ENCODE peak calls at places on chromosomes 5 and 9, in ten cellular contexts. One of them, this sample, is unnamed.

GRCh38 chr9:121699271-121700164 is 48.1 kb downstream of the DAB2IP start:
- DNase-seq in endothelial cell: peak
- DNase-seq in fibroblast of the aortic adventitia: peak
- DNase-seq in nephron progenitor cell: peak
- DNase-seq in LNCaP clone FGC: no peak
- DNase-seq in A549: no peak
- DNase-seq in breast epithelium: no peak
- DNase-seq in lower leg skin: peak
- DNase-seq in GM20000: peak
- DNase-seq in neural crest cell: peak
- DNase-seq in this sample: peak

GRCh38 chr9:136409557-136410455 is 608 bp downstream of the ENTR1 start:
- DNase-seq in lower leg skin: no peak
- DNase-seq in breast epithelium: no peak
- DNase-seq in fibroblast of the aortic adventitia: peak
- DNase-seq in nephron progenitor cell: peak
- DNase-seq in LNCaP clone FGC: no peak
- DNase-seq in endothelial cell: peak
- DNase-seq in GM20000: peak
- DNase-seq in neural crest cell: no peak
- DNase-seq in A549: peak
- DNase-seq in this sample: peak

GRCh38 chr9:135075234-135076142 is 12.0 kb upstream of the OLFM1 start:
- DNase-seq in GM20000: no peak
- DNase-seq in endothelial cell: peak
- DNase-seq in LNCaP clone FGC: no peak
- DNase-seq in A549: no peak
- DNase-seq in fibroblast of the aortic adventitia: peak
- DNase-seq in nephron progenitor cell: peak
- DNase-seq in neural crest cell: no peak
- DNase-seq in lower leg skin: no peak
- DNase-seq in breast epithelium: peak
- DNase-seq in this sample: no peak

GRCh38 chr9:105173306-105173705 is 71.1 kb upstream of the SLC44A1 start:
- DNase-seq in fibroblast of the aortic adventitia: no peak
- DNase-seq in nephron progenitor cell: no peak
- DNase-seq in LNCaP clone FGC: no peak
- DNase-seq in endothelial cell: no peak
- DNase-seq in lower leg skin: no peak
- DNase-seq in A549: no peak
- DNase-seq in GM20000: no peak
- DNase-seq in neural crest cell: no peak
- DNase-seq in breast epithelium: no peak
- DNase-seq in this sample: no peak

GRCh38 chr9:77514886-77515711 is 133.0 kb downstream of the GNA14 start:
- DNase-seq in LNCaP clone FGC: no peak
- DNase-seq in lower leg skin: no peak
- DNase-seq in endothelial cell: peak
- DNase-seq in breast epithelium: no peak
- DNase-seq in A549: no peak
- DNase-seq in nephron progenitor cell: no peak
- DNase-seq in fibroblast of the aortic adventitia: peak
- DNase-seq in GM20000: no peak
- DNase-seq in neural crest cell: no peak
- DNase-seq in this sample: no peak

GRCh38 chr5:180839227-180839626 is 21.8 kb downstream of the ZFP62 start:
- DNase-seq in lower leg skin: no peak
- DNase-seq in endothelial cell: no peak
- DNase-seq in A549: no peak
- DNase-seq in GM20000: no peak
- DNase-seq in nephron progenitor cell: no peak
- DNase-seq in neural crest cell: no peak
- DNase-seq in LNCaP clone FGC: no peak
- DNase-seq in breast epithelium: no peak
- DNase-seq in fibroblast of the aortic adventitia: no peak
- DNase-seq in this sample: no peak

GRCh38 chr5:104431946-104432345 is 869.4 kb upstream of the NUDT12 start:
- DNase-seq in neural crest cell: no peak
- DNase-seq in LNCaP clone FGC: no peak
- DNase-seq in lower leg skin: no peak
- DNase-seq in breast epithelium: no peak
- DNase-seq in nephron progenitor cell: no peak
- DNase-seq in GM20000: no peak
- DNase-seq in fibroblast of the aortic adventitia: no peak
- DNase-seq in endothelial cell: no peak
- DNase-seq in A549: no peak
- DNase-seq in this sample: no peak

GRCh38 chr5:148961261-148962199 is 101.3 kb downstream of the SH3TC2 start:
- DNase-seq in neural crest cell: no peak
- DNase-seq in LNCaP clone FGC: no peak
- DNase-seq in A549: no peak
- DNase-seq in nephron progenitor cell: no peak
- DNase-seq in fibroblast of the aortic adventitia: peak
- DNase-seq in endothelial cell: no peak
- DNase-seq in breast epithelium: no peak
- DNase-seq in lower leg skin: no peak
- DNase-seq in GM20000: no peak
- DNase-seq in this sample: no peak

GRCh38 chr9:135216236-135216635 is 128.8 kb downstream of the OLFM1 start:
- DNase-seq in LNCaP clone FGC: no peak
- DNase-seq in GM20000: no peak
- DNase-seq in A549: no peak
- DNase-seq in fibroblast of the aortic adventitia: no peak
- DNase-seq in nephron progenitor cell: no peak
- DNase-seq in endothelial cell: no peak
- DNase-seq in breast epithelium: no peak
- DNase-seq in lower leg skin: no peak
- DNase-seq in neural crest cell: no peak
- DNase-seq in this sample: no peak

GRCh38 chr5:32357678-32358077 is 44.9 kb upstream of the MTMR12 start:
- DNase-seq in fibroblast of the aortic adventitia: no peak
- DNase-seq in neural crest cell: no peak
- DNase-seq in nephron progenitor cell: no peak
- DNase-seq in LNCaP clone FGC: no peak
- DNase-seq in endothelial cell: no peak
- DNase-seq in A549: no peak
- DNase-seq in lower leg skin: no peak
- DNase-seq in GM20000: no peak
- DNase-seq in breast epithelium: no peak
- DNase-seq in this sample: no peak

DNA sequence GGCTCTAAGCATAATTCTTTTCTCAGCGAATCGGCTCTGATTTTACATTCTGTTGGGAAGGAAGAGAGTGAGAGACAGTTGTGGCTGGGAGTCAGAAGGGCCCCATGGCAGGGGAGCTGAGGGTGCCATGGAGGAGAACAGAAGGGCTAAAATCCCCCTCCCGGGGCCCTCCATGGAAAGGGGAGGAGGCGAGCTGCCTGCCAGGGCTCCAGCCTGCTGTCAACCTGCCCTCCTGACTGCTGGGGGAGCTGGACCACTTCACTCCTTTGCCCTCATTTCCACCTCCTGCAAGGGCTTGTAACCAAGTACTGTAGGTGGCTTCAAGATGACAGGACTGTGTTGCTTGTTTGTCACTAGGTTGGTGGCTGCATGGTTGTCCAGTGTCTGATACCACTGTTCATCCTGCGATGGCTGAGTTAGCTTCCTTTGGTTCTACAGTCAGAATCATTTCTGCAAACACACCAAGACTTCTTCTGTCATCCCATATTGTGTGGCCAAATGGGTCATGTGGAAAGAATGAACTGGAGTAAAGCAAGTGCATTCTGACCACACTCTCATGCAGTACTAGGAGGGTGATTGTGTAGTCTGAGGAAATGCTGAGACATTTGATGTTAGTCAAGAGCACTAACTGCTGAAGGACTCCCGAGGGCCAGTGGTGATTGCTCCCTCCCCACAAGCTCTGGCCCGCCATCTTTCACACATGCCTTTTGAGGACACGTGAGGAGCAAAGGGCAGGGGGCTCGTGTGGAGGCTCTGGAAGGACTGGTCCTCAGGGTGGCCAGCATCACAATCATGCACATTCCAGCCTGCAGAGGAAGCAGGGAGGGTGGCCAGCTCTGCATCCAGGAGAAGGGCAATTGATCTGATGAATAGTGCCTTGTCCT is 307.2 kb downstream of the GADD45G start:
- DNase-seq in lower leg skin: no peak
- DNase-seq in A549: no peak
- DNase-seq in GM20000: no peak
- DNase-seq in fibroblast of the aortic adventitia: no peak
- DNase-seq in LNCaP clone FGC: no peak
- DNase-seq in breast epithelium: no peak
- DNase-seq in neural crest cell: no peak
- DNase-seq in nephron progenitor cell: no peak
- DNase-seq in endothelial cell: no peak
- DNase-seq in this sample: no peak
- TF ChIP-seq CTCF in lower leg skin: no peak
- TF ChIP-seq CTCF in A549: no peak
- TF ChIP-seq CTCF in GM20000: no peak
- TF ChIP-seq CTCF in fibroblast of the aortic adventitia: no peak
- TF ChIP-seq CTCF in LNCaP clone FGC: no peak
- TF ChIP-seq CTCF in breast epithelium: no peak
- TF ChIP-seq CTCF in neural crest cell: no peak
- TF ChIP-seq CTCF in nephron progenitor cell: no peak
- TF ChIP-seq CTCF in endothelial cell: no peak
- TF ChIP-seq CTCF in this sample: no peak

DNA sequence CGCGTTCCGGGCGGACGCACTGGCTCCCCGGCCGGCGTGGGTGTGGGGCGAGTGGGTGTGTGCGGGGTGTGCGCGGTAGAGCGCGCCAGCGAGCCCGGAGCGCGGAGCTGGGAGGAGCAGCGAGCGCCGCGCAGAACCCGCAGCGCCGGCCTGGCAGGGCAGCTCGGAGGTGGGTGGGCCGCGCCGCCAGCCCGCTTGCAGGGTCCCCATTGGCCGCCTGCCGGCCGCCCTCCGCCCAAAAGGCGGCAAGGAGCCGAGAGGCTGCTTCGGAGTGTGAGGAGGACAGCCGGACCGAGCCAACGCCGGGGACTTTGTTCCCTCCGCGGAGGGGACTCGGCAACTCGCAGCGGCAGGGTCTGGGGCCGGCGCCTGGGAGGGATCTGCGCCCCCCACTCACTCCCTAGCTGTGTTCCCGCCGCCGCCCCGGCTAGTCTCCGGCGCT is at the start of gene DAPK1:
- DNase-seq in LNCaP clone FGC: no peak
- DNase-seq in endothelial cell: peak
- DNase-seq in breast epithelium: no peak
- DNase-seq in fibroblast of the aortic adventitia: peak
- DNase-seq in neural crest cell: peak
- DNase-seq in lower leg skin: peak
- DNase-seq in nephron progenitor cell: peak
- DNase-seq in GM20000: peak
- DNase-seq in A549: peak
- DNase-seq in this sample: peak
- TF ChIP-seq CTCF in LNCaP clone FGC: peak
- TF ChIP-seq CTCF in endothelial cell: peak
- TF ChIP-seq CTCF in breast epithelium: no peak
- TF ChIP-seq CTCF in fibroblast of the aortic adventitia: no peak
- TF ChIP-seq CTCF in neural crest cell: peak
- TF ChIP-seq CTCF in lower leg skin: no peak
- TF ChIP-seq CTCF in nephron progenitor cell: no peak
- TF ChIP-seq CTCF in GM20000: peak
- TF ChIP-seq CTCF in A549: peak
- TF ChIP-seq CTCF in this sample: peak

GRCh38 chr9:9791621-9792020 is 821.2 kb downstream of the PTPRD start:
- DNase-seq in fibroblast of the aortic adventitia: peak
- DNase-seq in LNCaP clone FGC: no peak
- DNase-seq in neural crest cell: no peak
- DNase-seq in endothelial cell: no peak
- DNase-seq in A549: no peak
- DNase-seq in lower leg skin: no peak
- DNase-seq in nephron progenitor cell: no peak
- DNase-seq in GM20000: no peak
- DNase-seq in breast epithelium: no peak
- DNase-seq in this sample: no peak
- TF ChIP-seq CTCF in fibroblast of the aortic adventitia: no peak
- TF ChIP-seq CTCF in LNCaP clone FGC: peak
- TF ChIP-seq CTCF in neural crest cell: peak
- TF ChIP-seq CTCF in endothelial cell: no peak
- TF ChIP-seq CTCF in A549: no peak
- TF ChIP-seq CTCF in lower leg skin: no peak
- TF ChIP-seq CTCF in nephron progenitor cell: no peak
- TF ChIP-seq CTCF in GM20000: no peak
- TF ChIP-seq CTCF in breast epithelium: peak
- TF ChIP-seq CTCF in this sample: no peak

GRCh38 chr9:113588936-113589335 is 125.4 kb downstream of the RGS3 start:
- DNase-seq in neural crest cell: no peak
- DNase-seq in breast epithelium: no peak
- DNase-seq in fibroblast of the aortic adventitia: no peak
- DNase-seq in A549: no peak
- DNase-seq in GM20000: no peak
- DNase-seq in lower leg skin: no peak
- DNase-seq in endothelial cell: no peak
- DNase-seq in nephron progenitor cell: no peak
- DNase-seq in LNCaP clone FGC: no peak
- DNase-seq in this sample: no peak

GRCh38 chr9:113588242-113588810 is 124.8 kb downstream of the RGS3 start:
- DNase-seq in fibroblast of the aortic adventitia: no peak
- DNase-seq in endothelial cell: no peak
- DNase-seq in GM20000: no peak
- DNase-seq in LNCaP clone FGC: no peak
- DNase-seq in neural crest cell: no peak
- DNase-seq in nephron progenitor cell: no peak
- DNase-seq in breast epithelium: no peak
- DNase-seq in lower leg skin: no peak
- DNase-seq in A549: no peak
- DNase-seq in this sample: no peak

GRCh38 chr9:113585555-113585954 is 122.0 kb downstream of the RGS3 start:
- DNase-seq in A549: no peak
- DNase-seq in fibroblast of the aortic adventitia: no peak
- DNase-seq in GM20000: no peak
- DNase-seq in nephron progenitor cell: no peak
- DNase-seq in endothelial cell: no peak
- DNase-seq in neural crest cell: no peak
- DNase-seq in lower leg skin: no peak
- DNase-seq in LNCaP clone FGC: no peak
- DNase-seq in breast epithelium: no peak
- DNase-seq in this sample: no peak

GRCh38 chr9:113589407-113589806 is 125.9 kb downstream of the RGS3 start:
- DNase-seq in endothelial cell: peak
- DNase-seq in neural crest cell: no peak
- DNase-seq in nephron progenitor cell: no peak
- DNase-seq in GM20000: no peak
- DNase-seq in fibroblast of the aortic adventitia: no peak
- DNase-seq in breast epithelium: no peak
- DNase-seq in LNCaP clone FGC: no peak
- DNase-seq in lower leg skin: no peak
- DNase-seq in A549: no peak
- DNase-seq in this sample: no peak

DNA sequence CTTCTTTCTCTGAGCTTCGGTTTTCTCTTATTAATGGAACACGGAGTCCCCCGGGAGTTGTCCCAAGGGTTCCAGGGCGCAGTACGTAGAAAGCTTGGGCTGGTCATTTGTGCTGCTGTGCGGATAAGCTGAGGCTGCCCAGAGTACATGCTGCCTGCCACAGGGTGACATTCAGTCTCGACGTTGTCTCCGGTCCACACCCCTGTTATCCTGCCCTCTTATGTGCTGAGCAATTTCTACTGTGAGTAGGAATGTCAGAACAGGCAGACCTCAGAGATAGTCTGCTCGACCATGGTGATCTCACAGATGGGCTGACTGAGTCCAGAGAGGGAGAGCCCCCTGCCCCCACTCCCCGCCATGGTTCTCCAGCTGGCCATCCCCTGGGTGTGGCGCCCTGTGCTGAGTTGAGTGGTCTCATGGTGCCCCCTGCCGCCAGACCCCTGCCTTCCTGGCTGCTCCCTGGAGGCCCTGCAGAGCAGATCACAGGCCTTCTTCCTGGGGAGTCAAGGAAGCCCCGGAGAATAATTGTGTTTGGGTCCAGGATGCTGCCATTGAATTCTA is 124.0 kb downstream of the RGS3 start:
- DNase-seq in breast epithelium: no peak
- DNase-seq in GM20000: no peak
- DNase-seq in neural crest cell: peak
- DNase-seq in lower leg skin: no peak
- DNase-seq in A549: no peak
- DNase-seq in nephron progenitor cell: peak
- DNase-seq in endothelial cell: peak
- DNase-seq in LNCaP clone FGC: no peak
- DNase-seq in fibroblast of the aortic adventitia: peak
- DNase-seq in this sample: no peak
- TF ChIP-seq CTCF in breast epithelium: peak
- TF ChIP-seq CTCF in GM20000: no peak
- TF ChIP-seq CTCF in neural crest cell: peak
- TF ChIP-seq CTCF in lower leg skin: no peak
- TF ChIP-seq CTCF in A549: no peak
- TF ChIP-seq CTCF in nephron progenitor cell: peak
- TF ChIP-seq CTCF in endothelial cell: no peak
- TF ChIP-seq CTCF in LNCaP clone FGC: no peak
- TF ChIP-seq CTCF in fibroblast of the aortic adventitia: peak
- TF ChIP-seq CTCF in this sample: no peak